ENCODE peak calls at places on chromosomes 6 and 20, in five cellular contexts. V, K, B, L and O are unnamed samples.

GRCh38 chr6:100376103-100376502 is 88.6 kb downstream of the SIM1 start:
- DNase-seq in V (no peak), K (no peak), B (no peak), L (no peak), O (no peak)

GRCh38 chr20:19876828-19877227 is 118.8 kb downstream of the RIN2 start:
- DNase-seq in V (no peak), K (no peak), B (no peak), L (no peak), O (no peak)

GRCh38 chr6:30483677-30484279 is 5.5 kb upstream of the HLA-E start:
- DNase-seq in V (peak), K (no peak), B (peak), L (no peak), O (peak)

GRCh38 chr20:43744121-43744520 is 17.3 kb upstream of the GTSF1L start:
- DNase-seq in V (no peak), K (no peak), B (no peak), L (peak), O (peak)

GRCh38 chr20:6626805-6627204 is 140.7 kb upstream of the BMP2 start:
- DNase-seq in V (no peak), K (no peak), B (no peak), L (no peak), O (no peak)

GRCh38 chr6:62891065-62891647 is 320.1 kb upstream of the FKBP1C start:
- DNase-seq in V (no peak), K (no peak), B (peak), L (no peak), O (no peak)

GRCh38 chr6:20875369-20875963 is 341.2 kb downstream of the CDKAL1 start:
- DNase-seq in V (peak), K (no peak), B (peak), L (peak), O (no peak)

GRCh38 chr20:57153238-57153905 is 113.1 kb downstream of the BMP7 start:
- DNase-seq in V (no peak), K (no peak), B (no peak), L (no peak), O (no peak)

GRCh38 chr6:33886673-33887144 is 82.9 kb upstream of the MLN start:
- DNase-seq in V (peak), K (no peak), B (no peak), L (no peak), O (peak)

GRCh38 chr20:2521369-2522305 is 12.9 kb upstream of the ZNF343 start:
- DNase-seq in V (peak), K (peak), B (peak), L (peak), O (peak)

GRCh38 chr6:87705070-87705691 is 3.1 kb upstream of the AKIRIN2 start:
- DNase-seq in V (no peak), K (no peak), B (peak), L (no peak), O (no peak)

GRCh38 chr6:80454661-80455365 is 348.3 kb downstream of the BCKDHB start:
- DNase-seq in V (peak), K (no peak), B (no peak), L (no peak), O (no peak)

GRCh38 chr20:2872304-2873009 is 824 bp upstream of the PTPRA start:
- DNase-seq in V (peak), K (peak), B (peak), L (peak), O (no peak)